ENCODE peak calls at places on chromosome 11, in eight cellular contexts. One of them, this sample, is unnamed.

GRCh38 chr11:12692238-12693074 is 18.2 kb downstream of the TEAD1 start:
- DNase-seq in right lobe of liver: peak
- DNase-seq in adrenal gland: peak
- DNase-seq in prostate gland: peak
- DNase-seq in body of pancreas: peak
- DNase-seq in IMR-90: peak
- DNase-seq in gastrocnemius medialis: peak
- DNase-seq in spleen: no peak
- DNase-seq in this sample: peak

GRCh38 chr11:14124345-14124744 is 161.8 kb downstream of the SPON1 start:
- DNase-seq in prostate gland: no peak
- DNase-seq in IMR-90: no peak
- DNase-seq in spleen: no peak
- DNase-seq in gastrocnemius medialis: no peak
- DNase-seq in adrenal gland: no peak
- DNase-seq in right lobe of liver: no peak
- DNase-seq in body of pancreas: no peak
- DNase-seq in this sample: no peak

GRCh38 chr11:61091373-61092279 is 10.7 kb upstream of the CD5 start:
- DNase-seq in gastrocnemius medialis: no peak
- DNase-seq in spleen: no peak
- DNase-seq in prostate gland: no peak
- DNase-seq in adrenal gland: no peak
- DNase-seq in right lobe of liver: no peak
- DNase-seq in IMR-90: peak
- DNase-seq in body of pancreas: no peak
- DNase-seq in this sample: no peak

GRCh38 chr11:86592659-86593451 is 79.6 kb downstream of the ME3 start:
- DNase-seq in adrenal gland: peak
- DNase-seq in gastrocnemius medialis: peak
- DNase-seq in prostate gland: no peak
- DNase-seq in spleen: no peak
- DNase-seq in IMR-90: peak
- DNase-seq in body of pancreas: peak
- DNase-seq in right lobe of liver: peak
- DNase-seq in this sample: peak

GRCh38 chr11:104043137-104043536 is 6.7 kb downstream of the DDI1 start:
- DNase-seq in IMR-90: peak
- DNase-seq in spleen: no peak
- DNase-seq in body of pancreas: no peak
- DNase-seq in adrenal gland: no peak
- DNase-seq in right lobe of liver: no peak
- DNase-seq in prostate gland: no peak
- DNase-seq in gastrocnemius medialis: no peak
- DNase-seq in this sample: no peak

GRCh38 chr11:119788911-119789560 is 60.0 kb upstream of the NECTIN1 start:
- DNase-seq in right lobe of liver: no peak
- DNase-seq in spleen: peak
- DNase-seq in body of pancreas: no peak
- DNase-seq in adrenal gland: no peak
- DNase-seq in IMR-90: no peak
- DNase-seq in gastrocnemius medialis: no peak
- DNase-seq in prostate gland: no peak
- DNase-seq in this sample: no peak

GRCh38 chr11:134587345-134587744 is 175.3 kb upstream of the B3GAT1 start:
- DNase-seq in gastrocnemius medialis: no peak
- DNase-seq in right lobe of liver: no peak
- DNase-seq in adrenal gland: no peak
- DNase-seq in body of pancreas: no peak
- DNase-seq in prostate gland: no peak
- DNase-seq in IMR-90: no peak
- DNase-seq in spleen: no peak
- DNase-seq in this sample: no peak

GRCh38 chr11:83042966-83043711 is 28.6 kb downstream of the RAB30 start:
- DNase-seq in prostate gland: no peak
- DNase-seq in adrenal gland: no peak
- DNase-seq in gastrocnemius medialis: no peak
- DNase-seq in IMR-90: no peak
- DNase-seq in right lobe of liver: no peak
- DNase-seq in body of pancreas: no peak
- DNase-seq in spleen: no peak
- DNase-seq in this sample: no peak

DNA sequence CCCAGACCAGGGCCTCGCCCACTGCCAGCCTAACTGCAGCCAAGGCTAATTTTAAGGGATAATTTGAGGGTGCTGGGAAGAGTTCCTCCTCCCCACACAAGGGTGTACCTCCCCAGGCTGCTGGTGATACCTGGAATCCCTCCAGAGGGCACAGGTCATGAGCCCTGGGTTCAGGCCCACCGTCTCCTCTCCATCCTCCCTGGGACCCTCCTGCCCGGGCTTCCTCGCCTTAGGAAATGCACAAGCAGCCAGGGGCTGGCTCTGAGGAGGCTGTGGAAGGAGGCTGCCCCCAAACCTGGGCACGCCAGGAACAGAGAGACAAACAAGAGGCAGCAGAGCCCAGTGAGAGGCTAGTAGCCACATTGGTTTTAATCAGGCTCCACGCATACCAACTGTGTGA is 16.6 kb upstream of the TSKU start:
- DNase-seq in right lobe of liver: no peak
- DNase-seq in spleen: peak
- DNase-seq in adrenal gland: no peak
- DNase-seq in body of pancreas: no peak
- DNase-seq in gastrocnemius medialis: no peak
- DNase-seq in IMR-90: no peak
- DNase-seq in prostate gland: no peak
- DNase-seq in this sample: no peak
- TF ChIP-seq POLR2A in right lobe of liver: no peak
- TF ChIP-seq POLR2A in spleen: no peak
- TF ChIP-seq POLR2A in adrenal gland: no peak
- TF ChIP-seq POLR2A in body of pancreas: no peak
- TF ChIP-seq POLR2A in gastrocnemius medialis: no peak
- TF ChIP-seq POLR2A in IMR-90: no peak
- TF ChIP-seq POLR2A in prostate gland: no peak
- TF ChIP-seq POLR2A in this sample: no peak

GRCh38 chr11:114308689-114309089 is 12.5 kb downstream of the NNMT start:
- DNase-seq in right lobe of liver: no peak
- DNase-seq in spleen: no peak
- DNase-seq in body of pancreas: peak
- DNase-seq in gastrocnemius medialis: peak
- DNase-seq in prostate gland: no peak
- DNase-seq in IMR-90: no peak
- DNase-seq in adrenal gland: no peak
- DNase-seq in this sample: no peak

GRCh38 chr11:114310095-114310494 is 13.9 kb downstream of the NNMT start:
- DNase-seq in adrenal gland: no peak
- DNase-seq in right lobe of liver: no peak
- DNase-seq in spleen: no peak
- DNase-seq in gastrocnemius medialis: no peak
- DNase-seq in body of pancreas: no peak
- DNase-seq in prostate gland: no peak
- DNase-seq in IMR-90: no peak
- DNase-seq in this sample: no peak

GRCh38 chr11:114304969-114305368 is 8.8 kb downstream of the NNMT start:
- DNase-seq in body of pancreas: no peak
- DNase-seq in spleen: no peak
- DNase-seq in gastrocnemius medialis: no peak
- DNase-seq in IMR-90: no peak
- DNase-seq in adrenal gland: no peak
- DNase-seq in right lobe of liver: no peak
- DNase-seq in prostate gland: no peak
- DNase-seq in this sample: no peak

GRCh38 chr11:114309517-114309916 is 13.3 kb downstream of the NNMT start:
- DNase-seq in gastrocnemius medialis: no peak
- DNase-seq in prostate gland: no peak
- DNase-seq in body of pancreas: no peak
- DNase-seq in IMR-90: no peak
- DNase-seq in right lobe of liver: no peak
- DNase-seq in adrenal gland: no peak
- DNase-seq in spleen: no peak
- DNase-seq in this sample: no peak

DNA sequence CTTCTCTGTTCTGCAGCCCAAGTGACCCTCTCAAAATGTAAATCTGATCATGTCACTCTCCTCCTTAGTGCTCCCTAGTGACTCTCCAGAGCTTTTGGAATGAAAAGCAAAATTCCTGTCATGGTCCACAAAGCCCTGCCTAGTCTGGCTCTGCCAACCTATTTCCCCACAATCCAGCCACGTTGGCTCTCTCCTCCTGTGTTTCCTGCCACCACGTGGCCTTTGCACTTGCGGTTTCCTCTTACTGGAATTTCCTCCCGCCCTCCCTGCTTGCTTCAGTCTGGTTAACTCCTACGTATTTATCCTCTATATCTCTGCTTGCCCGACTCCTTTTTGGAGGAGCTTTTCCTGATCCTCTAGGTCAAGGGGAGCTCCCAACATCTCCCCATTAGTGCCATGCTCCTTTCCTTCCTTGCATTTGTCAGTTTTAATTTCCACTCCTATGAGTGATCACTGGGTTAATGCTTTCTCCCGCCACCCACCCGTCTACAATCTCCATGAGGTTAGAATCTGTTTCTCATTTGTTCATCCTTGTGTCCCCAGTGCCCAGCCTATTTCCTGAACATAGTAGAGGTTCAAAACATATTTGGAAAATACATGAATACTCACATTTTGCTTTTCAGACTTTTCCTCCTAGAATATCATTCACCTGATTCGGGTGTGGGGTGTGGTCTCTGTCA is 11.5 kb downstream of the NNMT start:
- DNase-seq in body of pancreas: peak
- DNase-seq in right lobe of liver: peak
- DNase-seq in IMR-90: peak
- DNase-seq in prostate gland: no peak
- DNase-seq in gastrocnemius medialis: peak
- DNase-seq in adrenal gland: peak
- DNase-seq in spleen: no peak
- DNase-seq in this sample: peak
- TF ChIP-seq POLR2A in body of pancreas: no peak
- TF ChIP-seq POLR2A in right lobe of liver: peak
- TF ChIP-seq POLR2A in IMR-90: no peak
- TF ChIP-seq POLR2A in prostate gland: no peak
- TF ChIP-seq POLR2A in gastrocnemius medialis: no peak
- TF ChIP-seq POLR2A in adrenal gland: no peak
- TF ChIP-seq POLR2A in spleen: no peak
- TF ChIP-seq POLR2A in this sample: no peak

GRCh38 chr11:3229673-3230630 is 2.3 kb downstream of the MRGPRE start:
- DNase-seq in body of pancreas: no peak
- DNase-seq in IMR-90: no peak
- DNase-seq in prostate gland: no peak
- DNase-seq in gastrocnemius medialis: no peak
- DNase-seq in adrenal gland: no peak
- DNase-seq in spleen: peak
- DNase-seq in right lobe of liver: no peak
- DNase-seq in this sample: no peak

GRCh38 chr11:3230636-3231549 is 1.3 kb downstream of the MRGPRE start:
- DNase-seq in prostate gland: no peak
- DNase-seq in adrenal gland: no peak
- DNase-seq in body of pancreas: no peak
- DNase-seq in gastrocnemius medialis: no peak
- DNase-seq in IMR-90: no peak
- DNase-seq in right lobe of liver: no peak
- DNase-seq in spleen: no peak
- DNase-seq in this sample: no peak

GRCh38 chr11:3231550-3231850 is 717 bp downstream of the MRGPRE start:
- DNase-seq in right lobe of liver: no peak
- DNase-seq in body of pancreas: no peak
- DNase-seq in IMR-90: no peak
- DNase-seq in adrenal gland: no peak
- DNase-seq in prostate gland: no peak
- DNase-seq in spleen: no peak
- DNase-seq in gastrocnemius medialis: no peak
- DNase-seq in this sample: no peak

GRCh38 chr11:3232956-3233355 is 739 bp upstream of the MRGPRE start:
- DNase-seq in spleen: no peak
- DNase-seq in adrenal gland: no peak
- DNase-seq in right lobe of liver: no peak
- DNase-seq in body of pancreas: no peak
- DNase-seq in prostate gland: no peak
- DNase-seq in gastrocnemius medialis: no peak
- DNase-seq in IMR-90: no peak
- DNase-seq in this sample: no peak

DNA sequence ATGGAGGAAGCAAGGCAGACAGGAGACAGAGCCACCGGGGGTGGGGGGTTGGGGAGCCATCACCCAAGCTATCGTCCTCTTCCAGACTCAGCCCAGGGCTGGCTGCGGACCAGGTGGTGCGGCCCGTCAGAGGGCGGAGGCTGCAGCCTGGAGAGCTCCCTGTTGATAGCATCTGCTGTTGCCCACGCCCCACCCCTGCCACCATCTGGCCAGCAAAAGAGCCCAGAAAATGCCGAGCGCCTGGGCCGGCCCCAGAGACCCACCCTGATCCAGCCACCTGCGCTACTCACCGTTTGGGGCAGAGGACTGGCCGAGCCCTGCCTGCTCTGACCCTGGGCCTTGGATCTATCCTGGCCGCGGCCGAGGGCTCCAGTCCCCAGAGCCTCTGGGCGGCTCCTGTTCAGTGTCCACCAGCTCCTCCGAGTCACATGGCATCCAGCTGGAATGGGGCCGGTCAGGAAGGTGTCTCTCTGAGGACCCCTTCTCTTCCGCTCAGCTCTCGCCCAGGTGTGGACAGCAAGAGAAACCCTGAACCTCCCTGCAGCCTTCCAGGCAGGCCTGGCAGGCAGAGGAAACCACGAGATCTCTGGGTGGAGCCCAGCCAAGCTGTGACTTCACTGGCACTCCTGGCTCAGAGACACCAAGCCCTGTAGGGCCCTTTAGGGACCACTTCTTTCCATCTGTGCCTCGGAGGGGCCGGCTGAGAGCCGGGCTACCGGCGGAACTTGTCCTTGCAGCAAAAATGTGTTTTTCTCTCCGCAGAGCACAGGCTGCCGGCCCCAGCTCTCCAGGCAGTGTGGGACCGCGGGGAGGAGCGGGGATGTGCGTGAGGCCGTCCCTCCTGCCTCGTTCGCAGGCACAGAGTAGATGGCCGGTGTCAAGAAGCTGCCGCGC is at the start of gene MRGPRE:
- DNase-seq in adrenal gland: no peak
- DNase-seq in spleen: peak
- DNase-seq in prostate gland: no peak
- DNase-seq in body of pancreas: peak
- DNase-seq in IMR-90: no peak
- DNase-seq in gastrocnemius medialis: no peak
- DNase-seq in right lobe of liver: peak
- DNase-seq in this sample: peak
- TF ChIP-seq POLR2A in adrenal gland: no peak
- TF ChIP-seq POLR2A in spleen: no peak
- TF ChIP-seq POLR2A in prostate gland: no peak
- TF ChIP-seq POLR2A in body of pancreas: no peak
- TF ChIP-seq POLR2A in IMR-90: no peak
- TF ChIP-seq POLR2A in gastrocnemius medialis: no peak
- TF ChIP-seq POLR2A in right lobe of liver: no peak
- TF ChIP-seq POLR2A in this sample: no peak

DNA sequence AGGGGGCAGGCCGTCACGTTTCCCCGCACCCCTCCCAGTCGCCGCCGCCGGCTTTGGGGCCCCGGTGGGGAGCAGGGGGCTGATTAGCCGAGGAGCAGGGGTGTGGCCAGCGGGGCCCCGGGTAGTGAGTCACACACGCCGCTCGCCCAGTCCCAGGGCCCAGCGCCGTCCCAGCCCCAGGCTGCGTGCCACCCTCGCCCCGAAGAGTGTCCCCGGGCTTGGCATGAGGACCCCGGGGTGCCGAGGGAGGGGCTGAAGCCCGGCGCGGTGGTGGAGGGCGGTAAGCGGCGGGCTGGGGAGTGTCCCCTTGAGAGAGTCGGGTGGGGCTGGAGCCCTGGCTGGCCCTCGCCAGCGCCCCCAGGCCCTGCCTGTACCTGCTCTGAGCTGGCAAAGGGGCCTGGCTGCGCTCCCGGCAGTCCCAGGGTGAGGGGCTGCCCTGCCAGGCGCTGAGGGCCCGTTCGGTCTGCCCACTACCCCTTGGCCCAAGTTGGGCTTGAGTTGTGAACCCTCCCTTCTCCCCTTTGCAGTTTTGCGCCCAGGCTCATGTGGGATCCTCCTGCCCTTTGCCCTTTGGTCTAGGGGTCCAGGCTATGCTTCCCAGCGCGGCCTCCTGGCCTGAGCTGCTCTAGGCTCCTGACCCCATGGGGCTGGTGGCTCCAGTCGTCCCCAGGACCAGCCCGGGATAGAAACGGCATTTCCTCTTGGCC is 34.6 kb downstream of the PRDM11 start:
- DNase-seq in body of pancreas: peak
- DNase-seq in prostate gland: peak
- DNase-seq in adrenal gland: peak
- DNase-seq in spleen: no peak
- DNase-seq in gastrocnemius medialis: no peak
- DNase-seq in right lobe of liver: peak
- DNase-seq in IMR-90: peak
- DNase-seq in this sample: peak
- TF ChIP-seq POLR2A in body of pancreas: peak
- TF ChIP-seq POLR2A in prostate gland: peak
- TF ChIP-seq POLR2A in adrenal gland: peak
- TF ChIP-seq POLR2A in spleen: no peak
- TF ChIP-seq POLR2A in gastrocnemius medialis: no peak
- TF ChIP-seq POLR2A in right lobe of liver: no peak
- TF ChIP-seq POLR2A in IMR-90: no peak
- TF ChIP-seq POLR2A in this sample: no peak